ENCODE peak calls at places on chromosomes 16 and 17, in seven cellular contexts. W is psoas muscle, F is Caco-2, V is amygdala, E is RCC 7860, M is iris pigment epithelial cell, K is foreskin fibroblast. Z is an unnamed sample.

GRCh38 chr16:58002936-58003335 is 1.7 kb downstream of the USB1 start:
- DNase-seq in W (no peak), F (no peak), V (no peak), E (no peak), M (no peak), K (no peak), Z (no peak)

GRCh38 chr17:14245002-14245401 is 8.3 kb upstream of the CDRT15 start:
- DNase-seq in W (no peak), F (peak; percentile 31), V (no peak), E (no peak), M (no peak), K (no peak), Z (no peak)

GRCh38 chr17:29617481-29618271 is 5.0 kb downstream of the CORO6 start:
- DNase-seq in W (peak; percentile 88), F (peak; percentile 89), V (no peak), E (no peak), M (peak; percentile 71), K (peak; percentile 86), Z (no peak)

GRCh38 chr17:58352018-58352842 is at the start of gene SUPT4H1:
- DNase-seq in W (peak; percentile 94), F (peak; percentile 91), V (peak; percentile 70), E (peak; percentile 85), M (peak; percentile 93), K (peak; percentile 96), Z (peak; percentile 90)

GRCh38 chr16:25692734-25693508 is 1.2 kb downstream of the HS3ST4 start:
- DNase-seq in W (no peak), F (no peak), V (no peak), E (no peak), M (no peak), K (no peak), Z (peak; percentile 38)

GRCh38 chr17:44794699-44795413 is 35.2 kb downstream of the GJC1 start:
- DNase-seq in W (no peak), F (no peak), V (no peak), E (peak; percentile 98), M (peak; percentile 85), K (peak; percentile 84), Z (no peak)

GRCh38 chr16:2954228-2954627 is 9.8 kb upstream of the KREMEN2 start:
- DNase-seq in W (peak; percentile 32), F (no peak), V (no peak), E (no peak), M (no peak), K (no peak), Z (peak; percentile 58)

GRCh38 chr17:42553161-42553818 is 567 bp downstream of the HSD17B1 start:
- DNase-seq in W (peak; percentile 58), F (no peak), V (no peak), E (no peak), M (no peak), K (peak; percentile 54), Z (no peak)

GRCh38 chr17:69651921-69652320 is 237.4 kb downstream of the MAP2K6 start:
- DNase-seq in W (no peak), F (no peak), V (no peak), E (no peak), M (peak; percentile 17), K (peak; percentile 7), Z (no peak)

GRCh38 chr17:31596382-31597323 is 205.2 kb downstream of the RAB11FIP4 start:
- DNase-seq in W (peak; percentile 94), F (no peak), V (no peak), E (peak; percentile 99), M (peak; percentile 97), K (peak; percentile 99), Z (no peak)

GRCh38 chr17:28747046-28747691 is 3.4 kb downstream of the TRAF4 start:
- DNase-seq in W (peak; percentile 47), F (peak; percentile 78), V (peak; percentile 36), E (no peak), M (no peak), K (no peak), Z (no peak)

GRCh38 chr17:81069084-81069645 is 34.2 kb downstream of the BAIAP2 start:
- DNase-seq in W (peak; percentile 77), F (no peak), V (no peak), E (no peak), M (no peak), K (no peak), Z (no peak)

GRCh38 chr17:36506831-36507230 is 20.4 kb downstream of the ZNHIT3 start:
- DNase-seq in W (no peak), F (no peak), V (no peak), E (no peak), M (no peak), K (no peak), Z (no peak)

GRCh38 chr16:74448990-74449389 is 27.7 kb upstream of the CLEC18B start:
- DNase-seq in W (peak; percentile 65), F (no peak), V (no peak), E (peak; percentile 88), M (peak; percentile 81), K (peak; percentile 97), Z (no peak)

GRCh38 chr17:13888043-13888442 is 181.3 kb upstream of the COX10 start:
- DNase-seq in W (no peak), F (no peak), V (no peak), E (no peak), M (peak; percentile 33), K (peak; percentile 28), Z (no peak)

GRCh38 chr17:49003557-49004511 is 6.6 kb downstream of the IGF2BP1 start:
- DNase-seq in W (no peak), F (no peak), V (no peak), E (no peak), M (peak; percentile 52), K (peak; percentile 48), Z (no peak)

GRCh38 chr17:40485851-40486512 is 15.4 kb downstream of the TNS4 start:
- DNase-seq in W (peak; percentile 52), F (no peak), V (no peak), E (peak; percentile 91), M (peak; percentile 100), K (peak; percentile 98), Z (no peak)

Z was measured in D721Med.